ENCODE peak calls at places on chromosomes 12 and 14, in nine cellular contexts. R is PC-3, V is Peyer's patch, K is fibroblast of mammary gland, M is fibroblast of lung, T is cardiac fibroblast, E is tibial artery, H is epithelial cell of esophagus, X is glutamatergic neuron. O is an unnamed sample.

GRCh38 chr12:12734054-12734453 is 16.9 kb downstream of the CDKN1B start:
- DNase-seq in R (no peak), V (no peak), K (peak), M (peak), T (no peak), E (no peak), H (no peak), X (no peak), O (peak)

GRCh38 chr14:54981698-54982097 is 45.2 kb downstream of the WDHD1 start:
- DNase-seq in R (peak), V (no peak), K (peak), M (peak), T (peak), E (no peak), H (no peak), X (no peak), O (no peak)

GRCh38 chr12:55847033-55847432 is 4.3 kb upstream of the MMP19 start:
- DNase-seq in R (no peak), V (no peak), K (peak), M (peak), T (peak), E (peak), H (peak), X (no peak), O (peak)

GRCh38 chr12:27178723-27179398 is 65.2 kb upstream of the STK38L start:
- DNase-seq in R (peak), V (no peak), K (no peak), M (peak), T (peak), E (no peak), H (no peak), X (no peak), O (no peak)

GRCh38 chr14:26808407-26808806 is 210.6 kb upstream of the NOVA1 start:
- DNase-seq in R (peak), V (no peak), K (peak), M (peak), T (peak), E (no peak), H (peak), X (no peak), O (no peak)

GRCh38 chr14:69712637-69713088 is 54.3 kb upstream of the SRSF5 start:
- DNase-seq in R (no peak), V (peak), K (no peak), M (no peak), T (no peak), E (peak), H (peak), X (peak), O (no peak)

GRCh38 chr12:108055135-108055534 is 74.0 kb upstream of the WSCD2 start:
- DNase-seq in R (no peak), V (no peak), K (no peak), M (no peak), T (no peak), E (no peak), H (no peak), X (peak), O (no peak)

GRCh38 chr12:53205747-53206146 is 1.3 kb downstream of the ITGB7 start:
- DNase-seq in R (peak), V (peak), K (peak), M (peak), T (peak), E (no peak), H (peak), X (no peak), O (peak)

GRCh38 chr12:28550757-28551381 is 360.6 kb downstream of the CCDC91 start:
- DNase-seq in R (peak), V (no peak), K (peak), M (peak), T (peak), E (no peak), H (peak), X (no peak), O (peak)

GRCh38 chr12:1797011-1797901 is 23.1 kb upstream of the LRTM2 start:
- DNase-seq in R (no peak), V (peak), K (peak), M (no peak), T (peak), E (no peak), H (no peak), X (peak), O (no peak)

GRCh38 chr14:55502746-55503284 is 62.4 kb upstream of the TBPL2 start:
- DNase-seq in R (no peak), V (peak), K (no peak), M (no peak), T (no peak), E (no peak), H (no peak), X (no peak), O (no peak)

GRCh38 chr12:100793182-100793581 is 1.4 kb upstream of the ANO4 start:
- DNase-seq in R (peak), V (no peak), K (peak), M (peak), T (peak), E (no peak), H (peak), X (no peak), O (peak)

GRCh38 chr12:121812320-121812871 is 8.6 kb downstream of the SETD1B start:
- DNase-seq in R (peak), V (peak), K (peak), M (peak), T (peak), E (no peak), H (peak), X (peak), O (peak)

GRCh38 chr12:63845726-63846125 is 1.2 kb downstream of the SRGAP1 start:
- DNase-seq in R (peak), V (no peak), K (peak), M (peak), T (peak), E (no peak), H (peak), X (no peak), O (peak)

GRCh38 chr12:15605886-15606590 is 183.2 kb downstream of the EPS8 start:
- DNase-seq in R (no peak), V (no peak), K (no peak), M (no peak), T (no peak), E (no peak), H (no peak), X (no peak), O (no peak)

GRCh38 chr12:91604897-91605296 is 422.3 kb upstream of the DCN start:
- DNase-seq in R (peak), V (no peak), K (no peak), M (peak), T (no peak), E (no peak), H (no peak), X (no peak), O (no peak)

GRCh38 chr14:97703006-97703760 is 906.0 kb downstream of the VRK1 start:
- DNase-seq in R (peak), V (peak), K (no peak), M (no peak), T (no peak), E (no peak), H (no peak), X (no peak), O (no peak)

GRCh38 chr12:42145552-42146215 is 1.0 kb upstream of the GXYLT1 start:
- DNase-seq in R (peak), V (no peak), K (peak), M (no peak), T (no peak), E (no peak), H (peak), X (no peak), O (no peak)

GRCh38 chr12:106135781-106136180 is 3.0 kb downstream of the NUAK1 start:
- DNase-seq in R (peak), V (no peak), K (no peak), M (peak), T (peak), E (no peak), H (peak), X (no peak), O (peak)

GRCh38 chr14:24144451-24144850 is 2.0 kb downstream of the PSME2 start:
- DNase-seq in R (no peak), V (no peak), K (no peak), M (no peak), T (no peak), E (no peak), H (no peak), X (no peak), O (no peak)
- TF ChIP-seq CTCF in R (no peak), V (no peak), K (no peak), M (no peak), T (no peak), E (no peak), H (no peak), X (no peak), O (no peak)

DNA sequence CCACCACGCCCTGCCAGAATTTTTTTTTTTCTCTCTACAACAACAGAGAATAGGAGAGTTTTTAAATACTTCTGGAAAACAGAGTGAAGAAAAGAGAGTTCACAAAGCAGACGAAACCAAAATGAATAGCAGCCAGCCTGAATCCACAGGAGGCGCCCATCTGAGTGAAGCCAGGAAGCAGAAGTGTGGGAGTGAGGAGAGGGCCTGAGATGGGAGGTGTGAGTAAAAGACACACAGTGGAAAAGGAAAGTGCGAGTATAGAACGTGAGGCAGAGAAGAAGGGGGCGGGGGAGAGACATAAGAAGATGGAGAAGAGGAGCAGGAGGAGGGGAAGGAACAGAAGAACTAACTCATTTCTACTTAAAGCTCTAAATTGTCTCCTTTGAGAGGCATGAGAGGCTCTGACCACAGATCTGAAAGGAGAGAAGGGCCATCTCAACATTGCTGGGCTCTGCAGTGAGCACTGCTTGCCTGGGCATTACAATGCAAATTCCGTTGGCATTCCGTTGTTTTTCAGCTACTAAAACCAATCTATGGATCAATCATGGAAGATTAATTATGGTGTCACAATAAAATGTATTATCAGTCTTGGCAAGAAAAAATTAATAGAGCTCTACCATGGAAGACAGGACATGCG is 140.1 kb upstream of the CPSF6 start:
- DNase-seq in R (no peak), V (no peak), K (no peak), M (no peak), T (peak), E (no peak), H (no peak), X (no peak), O (no peak)
- TF ChIP-seq CTCF in R (no peak), V (no peak), K (no peak), M (no peak), T (no peak), E (no peak), H (no peak), X (no peak), O (no peak)

DNA sequence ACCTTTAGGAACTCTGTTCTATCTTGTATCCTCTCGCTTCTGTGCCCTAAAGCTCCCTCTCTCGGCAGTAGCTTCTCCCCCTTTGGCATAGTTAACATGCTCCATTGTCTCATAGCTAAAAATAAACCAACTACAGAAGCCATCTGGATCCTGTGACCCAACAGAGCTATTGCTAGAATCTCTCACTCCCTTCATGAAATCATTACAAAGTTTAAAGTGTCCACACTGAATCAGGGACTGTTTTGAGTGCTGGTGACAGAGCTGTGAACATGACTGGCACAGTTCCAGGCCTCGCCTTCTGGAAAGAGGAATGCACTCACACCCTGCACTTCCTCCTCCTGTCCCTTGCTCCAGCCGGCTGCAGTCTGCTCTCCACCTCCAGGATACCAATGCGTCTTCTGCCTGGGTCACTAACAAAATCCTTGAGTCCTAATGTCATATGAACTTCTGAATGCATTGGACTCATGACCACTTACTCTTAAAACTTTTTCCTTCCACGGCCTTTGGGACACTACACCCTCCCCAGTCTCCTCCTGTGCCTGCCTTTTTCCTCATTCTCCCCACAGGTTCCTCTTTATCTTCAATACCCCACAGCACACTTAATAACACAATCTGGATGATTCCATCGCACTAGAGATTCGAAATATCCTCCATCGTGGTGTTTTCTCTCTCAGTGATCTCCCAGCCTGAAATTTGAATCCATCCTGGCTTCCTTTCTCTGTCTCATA is 13.2 kb downstream of the PLBD1 start:
- DNase-seq in R (peak), V (peak), K (peak), M (no peak), T (peak), E (peak), H (peak), X (no peak), O (no peak)
- TF ChIP-seq CTCF in R (no peak), V (no peak), K (no peak), M (no peak), T (no peak), E (no peak), H (peak), X (no peak), O (no peak)

DNA sequence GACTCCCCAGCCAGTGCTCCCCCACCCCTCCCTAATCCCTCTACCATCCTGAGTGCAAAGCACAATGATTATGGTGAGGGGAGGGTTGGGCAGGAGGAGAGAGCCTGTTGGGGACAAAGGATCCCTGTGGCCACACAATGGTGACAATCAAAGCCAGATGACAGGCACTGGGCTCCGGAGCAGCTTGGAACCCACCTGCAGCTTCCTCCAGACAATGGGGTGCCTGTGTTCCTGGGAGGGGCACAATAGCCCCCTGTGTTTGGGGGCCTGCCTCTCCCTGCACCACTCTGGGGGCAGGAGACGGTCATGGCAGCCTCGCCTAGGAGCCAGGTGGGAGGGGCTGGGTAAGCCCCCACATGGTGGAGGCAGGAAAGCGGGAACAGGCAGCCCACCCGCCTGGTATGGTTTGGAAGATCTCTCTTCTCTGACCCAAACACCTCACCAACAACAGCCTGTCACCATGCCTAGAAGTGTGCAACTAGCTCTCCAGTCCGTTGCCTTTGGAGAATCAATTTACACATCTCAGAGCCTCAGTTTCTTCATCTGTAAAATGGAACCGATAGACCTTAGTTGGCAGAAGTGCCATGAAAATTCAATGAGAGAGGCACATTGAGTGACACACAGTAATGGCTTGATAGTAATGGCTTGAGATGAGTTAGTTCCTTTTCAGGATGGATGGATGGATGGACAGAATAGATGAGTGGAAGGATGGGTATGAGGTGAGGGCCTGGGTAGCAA is 53.0 kb downstream of the MVK start:
- DNase-seq in R (no peak), V (no peak), K (no peak), M (no peak), T (no peak), E (no peak), H (no peak), X (no peak), O (no peak)
- TF ChIP-seq CTCF in R (no peak), V (no peak), K (no peak), M (no peak), T (no peak), E (no peak), H (no peak), X (no peak), O (no peak)

DNA sequence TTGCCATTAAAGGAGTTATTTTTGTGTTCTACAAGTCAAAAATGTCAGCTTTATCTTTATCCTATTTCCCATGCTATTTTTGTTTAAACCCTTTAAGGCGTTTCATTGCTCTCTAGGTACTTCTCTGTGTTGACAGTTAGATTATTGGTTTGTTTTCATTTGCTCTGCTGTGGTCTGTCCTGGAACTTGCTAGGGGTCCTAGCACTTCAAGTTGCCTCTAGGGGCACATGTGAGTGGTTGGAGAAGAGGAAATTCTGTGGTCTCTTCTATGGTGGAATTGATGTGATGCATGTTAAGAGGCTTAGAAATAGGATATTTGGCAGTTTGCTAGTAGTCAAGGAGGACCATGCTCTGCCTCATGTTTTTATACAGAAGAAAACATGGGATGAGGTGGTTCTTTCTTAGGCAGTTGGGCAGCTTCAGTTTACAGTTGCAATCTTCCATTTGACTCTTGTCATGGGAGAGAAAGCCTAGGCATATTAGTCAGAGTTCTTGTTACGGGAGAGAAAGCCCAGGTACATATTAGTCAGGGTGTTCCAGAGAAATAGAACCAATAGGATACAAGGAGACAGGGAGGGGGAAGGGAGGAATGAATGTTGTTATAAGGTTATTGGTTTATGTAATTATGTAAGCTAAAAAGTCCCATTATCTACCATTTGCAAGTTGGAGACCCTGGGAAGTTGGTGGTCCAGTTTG is 14.4 kb downstream of the TTLL5 start:
- DNase-seq in R (peak), V (no peak), K (no peak), M (no peak), T (no peak), E (no peak), H (peak), X (no peak), O (no peak)
- TF ChIP-seq CTCF in R (peak), V (no peak), K (peak), M (no peak), T (no peak), E (no peak), H (peak), X (no peak), O (no peak)

DNA sequence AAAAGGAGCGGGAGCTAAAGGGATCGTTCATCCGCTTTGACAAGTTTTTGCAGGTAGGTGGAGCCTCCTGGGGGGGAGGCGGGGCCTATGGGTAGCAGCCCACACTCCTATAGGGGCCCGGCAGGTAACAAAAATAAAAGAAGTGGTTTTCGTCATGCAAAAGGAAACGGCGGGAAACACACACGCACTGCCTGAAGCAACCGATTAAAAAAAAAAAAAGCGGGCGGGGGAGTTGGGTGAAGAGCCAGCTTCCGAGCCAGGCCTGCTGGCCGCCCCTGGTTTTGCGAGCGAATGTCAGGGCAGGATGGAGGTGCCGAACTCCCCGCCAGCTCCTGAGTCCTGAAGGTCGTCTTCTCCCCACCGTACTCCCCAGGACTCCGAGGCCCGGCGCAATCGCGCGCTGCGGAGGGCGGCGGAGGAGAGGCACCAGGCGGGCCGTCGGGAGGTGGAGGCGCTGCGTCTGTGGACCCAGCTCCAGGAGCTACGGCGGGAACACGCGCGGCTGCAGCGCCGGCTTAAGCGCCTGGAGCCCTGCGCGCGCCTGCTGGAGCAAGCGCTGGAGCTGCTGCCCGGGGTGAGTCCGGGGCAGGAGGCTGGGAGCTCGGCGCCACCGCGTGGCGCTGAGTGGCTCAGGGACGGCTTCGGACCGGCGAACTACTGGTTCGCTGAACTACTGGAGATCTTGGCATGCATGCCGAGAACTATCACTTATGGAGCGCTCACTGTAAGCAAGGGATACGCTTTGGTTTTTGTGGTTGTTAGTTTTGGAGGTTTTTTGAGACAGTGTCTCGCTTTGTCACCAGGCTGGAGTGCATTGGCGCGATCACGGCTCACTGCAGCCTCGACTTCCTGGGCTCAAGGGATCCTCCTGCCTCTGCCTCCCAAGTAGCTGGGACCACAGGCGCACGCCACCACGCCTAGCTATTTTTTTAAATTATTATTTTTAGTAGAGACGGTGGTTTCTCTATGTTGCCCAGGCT is 3.6 kb downstream of the CFAP73 start:
- DNase-seq in R (peak), V (peak), K (peak), M (peak), T (peak), E (peak), H (peak), X (peak), O (peak)
- TF ChIP-seq CTCF in R (peak), V (no peak), K (peak), M (peak), T (peak), E (peak), H (peak), X (no peak), O (peak)

GRCh38 chr14:88233915-88234314 is 89.2 kb downstream of the KCNK10 start:
- DNase-seq in R (no peak), V (no peak), K (peak), M (no peak), T (peak), E (no peak), H (peak), X (no peak), O (no peak)
- TF ChIP-seq CTCF in R (peak), V (no peak), K (peak), M (no peak), T (no peak), E (no peak), H (peak), X (peak), O (peak)

O was measured in HFFc6.